ENCODE peak calls at places on chromosomes 6 and 20, in six cellular contexts. One of them, this sample, is unnamed.
A peak's percentile ranks its signal among the peaks of the same experiment; 100 is the strongest.

GRCh38 chr20:5718896-5719595 is 31.2 kb upstream of the SHLD1 start:
- DNase-seq in stomach: no peak
- DNase-seq in mesendoderm: peak; percentile 7
- DNase-seq in A673: no peak
- DNase-seq in Karpas-422: no peak
- DNase-seq in upper lobe of left lung: no peak
- DNase-seq in this sample: no peak

GRCh38 chr6:4670824-4671409 is 105.3 kb upstream of the CDYL start:
- DNase-seq in stomach: no peak
- DNase-seq in mesendoderm: no peak
- DNase-seq in A673: no peak
- DNase-seq in Karpas-422: no peak
- DNase-seq in upper lobe of left lung: no peak
- DNase-seq in this sample: no peak

GRCh38 chr6:80523531-80523970 is 417.1 kb downstream of the BCKDHB start:
- DNase-seq in stomach: no peak
- DNase-seq in mesendoderm: peak; percentile 83
- DNase-seq in A673: peak; percentile 86
- DNase-seq in Karpas-422: no peak
- DNase-seq in upper lobe of left lung: peak; percentile 23
- DNase-seq in this sample: no peak

GRCh38 chr20:58784321-58785074 is 66.2 kb downstream of the GNAS-AS1 start:
- DNase-seq in stomach: no peak
- DNase-seq in mesendoderm: no peak
- DNase-seq in A673: no peak
- DNase-seq in Karpas-422: no peak
- DNase-seq in upper lobe of left lung: no peak
- DNase-seq in this sample: no peak

GRCh38 chr20:41173161-41173721 is 35.9 kb downstream of the PLCG1 start:
- DNase-seq in stomach: peak; percentile 82
- DNase-seq in mesendoderm: peak; percentile 73
- DNase-seq in A673: peak; percentile 78
- DNase-seq in Karpas-422: peak; percentile 82
- DNase-seq in upper lobe of left lung: peak; percentile 76
- DNase-seq in this sample: peak; percentile 68

GRCh38 chr20:17644451-17644850 is 37.6 kb downstream of the RRBP1 start:
- DNase-seq in stomach: peak; percentile 64
- DNase-seq in mesendoderm: no peak
- DNase-seq in A673: no peak
- DNase-seq in Karpas-422: no peak
- DNase-seq in upper lobe of left lung: no peak
- DNase-seq in this sample: no peak

GRCh38 chr6:18293192-18293904 is 29.0 kb upstream of the DEK start:
- DNase-seq in stomach: no peak
- DNase-seq in mesendoderm: no peak
- DNase-seq in A673: no peak
- DNase-seq in Karpas-422: no peak
- DNase-seq in upper lobe of left lung: no peak
- DNase-seq in this sample: no peak

GRCh38 chr6:34340394-34340793 is 52.1 kb downstream of the NUDT3 start:
- DNase-seq in stomach: no peak
- DNase-seq in mesendoderm: no peak
- DNase-seq in A673: no peak
- DNase-seq in Karpas-422: no peak
- DNase-seq in upper lobe of left lung: no peak
- DNase-seq in this sample: no peak

GRCh38 chr6:23343610-23344306 is 774.4 kb downstream of the HDGFL1 start:
- DNase-seq in stomach: no peak
- DNase-seq in mesendoderm: no peak
- DNase-seq in A673: no peak
- DNase-seq in Karpas-422: no peak
- DNase-seq in upper lobe of left lung: no peak
- DNase-seq in this sample: no peak

GRCh38 chr6:1315201-1315559 is 3.3 kb downstream of the FOXQ1 start:
- DNase-seq in stomach: no peak
- DNase-seq in mesendoderm: no peak
- DNase-seq in A673: no peak
- DNase-seq in Karpas-422: no peak
- DNase-seq in upper lobe of left lung: no peak
- DNase-seq in this sample: no peak

GRCh38 chr6:13413906-13414555 is 73.4 kb downstream of the GFOD1 start:
- DNase-seq in stomach: no peak
- DNase-seq in mesendoderm: no peak
- DNase-seq in A673: no peak
- DNase-seq in Karpas-422: no peak
- DNase-seq in upper lobe of left lung: peak; percentile 19
- DNase-seq in this sample: no peak

GRCh38 chr20:37357481-37358365 is 11.8 kb downstream of the SRC start:
- DNase-seq in stomach: no peak
- DNase-seq in mesendoderm: no peak
- DNase-seq in A673: no peak
- DNase-seq in Karpas-422: peak; percentile 70
- DNase-seq in upper lobe of left lung: peak; percentile 71
- DNase-seq in this sample: no peak

GRCh38 chr20:4813076-4813838 is 91.5 kb downstream of the PRND start:
- DNase-seq in stomach: no peak
- DNase-seq in mesendoderm: no peak
- DNase-seq in A673: no peak
- DNase-seq in Karpas-422: peak; percentile 89
- DNase-seq in upper lobe of left lung: peak; percentile 55
- DNase-seq in this sample: no peak

GRCh38 chr6:4979426-4979825 is 24.4 kb downstream of the RPP40 start:
- DNase-seq in stomach: no peak
- DNase-seq in mesendoderm: no peak
- DNase-seq in A673: no peak
- DNase-seq in Karpas-422: no peak
- DNase-seq in upper lobe of left lung: no peak
- DNase-seq in this sample: no peak

GRCh38 chr20:41335591-41335990 is 5.0 kb upstream of the LPIN3 start:
- DNase-seq in stomach: no peak
- DNase-seq in mesendoderm: no peak
- DNase-seq in A673: no peak
- DNase-seq in Karpas-422: no peak
- DNase-seq in upper lobe of left lung: no peak
- DNase-seq in this sample: no peak

GRCh38 chr6:52415333-52415732 is 4.8 kb upstream of the EFHC1 start:
- DNase-seq in stomach: no peak
- DNase-seq in mesendoderm: no peak
- DNase-seq in A673: no peak
- DNase-seq in Karpas-422: no peak
- DNase-seq in upper lobe of left lung: no peak
- DNase-seq in this sample: no peak

GRCh38 chr6:125066964-125067363 is 86.6 kb upstream of the TPD52L1 start:
- DNase-seq in stomach: no peak
- DNase-seq in mesendoderm: peak; percentile 22
- DNase-seq in A673: no peak
- DNase-seq in Karpas-422: no peak
- DNase-seq in upper lobe of left lung: no peak
- DNase-seq in this sample: no peak

GRCh38 chr6:130148181-130148580 is 74.6 kb downstream of the SAMD3 start:
- DNase-seq in stomach: no peak
- DNase-seq in mesendoderm: peak; percentile 23
- DNase-seq in A673: no peak
- DNase-seq in Karpas-422: peak; percentile 78
- DNase-seq in upper lobe of left lung: no peak
- DNase-seq in this sample: no peak

GRCh38 chr6:116382587-116382986 is 11.8 kb downstream of the DSE start:
- DNase-seq in stomach: no peak
- DNase-seq in mesendoderm: peak; percentile 63
- DNase-seq in A673: no peak
- DNase-seq in Karpas-422: no peak
- DNase-seq in upper lobe of left lung: no peak
- DNase-seq in this sample: no peak

GRCh38 chr6:4714961-4715501 is 61.2 kb upstream of the CDYL start:
- DNase-seq in stomach: no peak
- DNase-seq in mesendoderm: no peak
- DNase-seq in A673: no peak
- DNase-seq in Karpas-422: no peak
- DNase-seq in upper lobe of left lung: no peak
- DNase-seq in this sample: no peak

GRCh38 chr6:152309006-152309405 is 328.2 kb downstream of the SYNE1 start:
- DNase-seq in stomach: no peak
- DNase-seq in mesendoderm: no peak
- DNase-seq in A673: no peak
- DNase-seq in Karpas-422: no peak
- DNase-seq in upper lobe of left lung: no peak
- DNase-seq in this sample: no peak

GRCh38 chr6:46062312-46062711 is 46.7 kb upstream of the CLIC5 start:
- DNase-seq in stomach: no peak
- DNase-seq in mesendoderm: no peak
- DNase-seq in A673: no peak
- DNase-seq in Karpas-422: no peak
- DNase-seq in upper lobe of left lung: peak; percentile 36
- DNase-seq in this sample: no peak

GRCh38 chr20:40332167-40332566 is 356.9 kb downstream of the MAFB start:
- DNase-seq in stomach: no peak
- DNase-seq in mesendoderm: no peak
- DNase-seq in A673: no peak
- DNase-seq in Karpas-422: no peak
- DNase-seq in upper lobe of left lung: no peak
- DNase-seq in this sample: no peak

GRCh38 chr6:139376604-139377218 is 2.3 kb upstream of the CITED2 start:
- DNase-seq in stomach: peak; percentile 82
- DNase-seq in mesendoderm: peak; percentile 72
- DNase-seq in A673: peak; percentile 17
- DNase-seq in Karpas-422: no peak
- DNase-seq in upper lobe of left lung: peak; percentile 79
- DNase-seq in this sample: no peak

GRCh38 chr6:119110601-119111548 is 32.4 kb upstream of the FAM184A start:
- DNase-seq in stomach: no peak
- DNase-seq in mesendoderm: peak; percentile 69
- DNase-seq in A673: peak; percentile 64
- DNase-seq in Karpas-422: peak; percentile 85
- DNase-seq in upper lobe of left lung: peak; percentile 35
- DNase-seq in this sample: peak; percentile 65

GRCh38 chr6:4776493-4776966 is 326 bp downstream of the CDYL start:
- DNase-seq in stomach: no peak
- DNase-seq in mesendoderm: peak; percentile 60
- DNase-seq in A673: peak; percentile 47
- DNase-seq in Karpas-422: peak; percentile 50
- DNase-seq in upper lobe of left lung: peak; percentile 41
- DNase-seq in this sample: peak; percentile 34

GRCh38 chr6:46626228-46626909 is 26.2 kb downstream of the CYP39A1 start:
- DNase-seq in stomach: no peak
- DNase-seq in mesendoderm: peak; percentile 26
- DNase-seq in A673: peak; percentile 39
- DNase-seq in Karpas-422: peak; percentile 87
- DNase-seq in upper lobe of left lung: no peak
- DNase-seq in this sample: no peak

GRCh38 chr20:57508381-57508780 is 16.6 kb downstream of the CTCFL start:
- DNase-seq in stomach: no peak
- DNase-seq in mesendoderm: no peak
- DNase-seq in A673: no peak
- DNase-seq in Karpas-422: no peak
- DNase-seq in upper lobe of left lung: no peak
- DNase-seq in this sample: no peak

GRCh38 chr6:13006578-13007300 is 290.2 kb downstream of the PHACTR1 start:
- DNase-seq in stomach: no peak
- DNase-seq in mesendoderm: no peak
- DNase-seq in A673: no peak
- DNase-seq in Karpas-422: no peak
- DNase-seq in upper lobe of left lung: no peak
- DNase-seq in this sample: no peak

DNA sequence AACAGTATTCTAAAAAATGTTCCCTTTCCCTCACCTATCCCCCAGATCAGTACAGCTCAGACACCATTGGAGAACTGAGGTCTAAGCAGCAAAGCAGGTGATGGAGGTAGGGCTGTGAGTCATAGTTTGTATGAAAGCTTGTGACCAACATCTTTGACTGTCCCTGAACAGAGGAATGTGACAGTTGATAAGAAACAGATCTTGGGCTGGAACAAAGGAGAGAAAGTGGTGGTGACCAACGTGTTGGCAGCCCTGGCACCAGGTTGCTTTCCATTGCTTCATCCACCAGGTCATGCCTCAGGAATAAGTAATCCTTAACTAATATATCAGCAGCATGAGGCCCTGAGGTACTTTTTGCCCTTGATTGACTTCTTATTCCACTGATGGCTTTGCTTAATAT is 19.9 kb upstream of the CRIP3 start:
- DNase-seq in stomach: no peak
- DNase-seq in mesendoderm: peak; percentile 75
- DNase-seq in A673: no peak
- DNase-seq in Karpas-422: no peak
- DNase-seq in upper lobe of left lung: no peak
- DNase-seq in this sample: no peak
- H3K4me1 ChIP-seq in stomach: no peaks in the 10 kb centered on the region
- H3K4me1 ChIP-seq in mesendoderm: no peaks in the 10 kb centered on the region
- H3K4me1 ChIP-seq in A673: no peaks in the 10 kb centered on the region
- H3K4me1 ChIP-seq in Karpas-422: peaks cover 10% of the 10 kb centered on the region
- H3K4me1 ChIP-seq in upper lobe of left lung: no peaks in the 10 kb centered on the region
- H3K4me1 ChIP-seq in this sample: peaks cover 10% of the 10 kb centered on the region

GRCh38 chr20:53738039-53738944 is 144.7 kb upstream of the ZNF217 start:
- DNase-seq in stomach: peak; percentile 85
- DNase-seq in mesendoderm: peak; percentile 93
- DNase-seq in A673: peak; percentile 60
- DNase-seq in Karpas-422: no peak
- DNase-seq in upper lobe of left lung: peak; percentile 86
- DNase-seq in this sample: no peak
- H3K4me3 ChIP-seq in stomach: peak overlapping the region; percentile 17
- H3K4me3 ChIP-seq in mesendoderm: no peak overlapping the region
- H3K4me3 ChIP-seq in A673: no peak overlapping the region
- H3K4me3 ChIP-seq in Karpas-422: no peak overlapping the region
- H3K4me3 ChIP-seq in upper lobe of left lung: no peak overlapping the region
- H3K4me3 ChIP-seq in this sample: no peak overlapping the region

DNA sequence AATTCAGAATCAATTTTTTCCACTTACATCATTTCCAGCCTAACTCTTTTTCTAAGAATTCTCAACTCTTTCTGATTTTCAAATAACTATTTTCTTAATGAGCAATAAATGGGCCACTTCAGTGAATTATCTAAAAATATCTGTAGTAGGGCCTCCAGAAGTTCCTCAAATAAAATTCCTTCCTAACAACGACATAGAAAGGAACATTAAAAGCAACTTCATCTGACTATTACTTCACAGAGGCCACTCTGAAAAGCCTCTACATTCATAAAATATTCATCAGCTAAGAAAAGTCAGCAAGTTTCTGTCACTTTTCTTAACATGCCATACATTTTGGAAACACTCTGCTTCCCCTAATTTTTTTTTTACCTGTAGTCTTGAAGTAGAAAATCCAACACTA is 4.8 kb downstream of the COL12A1 start:
- DNase-seq in stomach: no peak
- DNase-seq in mesendoderm: no peak
- DNase-seq in A673: no peak
- DNase-seq in Karpas-422: no peak
- DNase-seq in upper lobe of left lung: no peak
- DNase-seq in this sample: no peak
- H3K4me1 ChIP-seq in stomach: peaks cover 41% of the 10 kb centered on the region
- H3K4me1 ChIP-seq in mesendoderm: no peaks in the 10 kb centered on the region
- H3K4me1 ChIP-seq in A673: peaks cover 13% of the 10 kb centered on the region
- H3K4me1 ChIP-seq in Karpas-422: no peaks in the 10 kb centered on the region
- H3K4me1 ChIP-seq in upper lobe of left lung: peaks cover 23% of the 10 kb centered on the region
- H3K4me1 ChIP-seq in this sample: peaks cover 17% of the 10 kb centered on the region

DNA sequence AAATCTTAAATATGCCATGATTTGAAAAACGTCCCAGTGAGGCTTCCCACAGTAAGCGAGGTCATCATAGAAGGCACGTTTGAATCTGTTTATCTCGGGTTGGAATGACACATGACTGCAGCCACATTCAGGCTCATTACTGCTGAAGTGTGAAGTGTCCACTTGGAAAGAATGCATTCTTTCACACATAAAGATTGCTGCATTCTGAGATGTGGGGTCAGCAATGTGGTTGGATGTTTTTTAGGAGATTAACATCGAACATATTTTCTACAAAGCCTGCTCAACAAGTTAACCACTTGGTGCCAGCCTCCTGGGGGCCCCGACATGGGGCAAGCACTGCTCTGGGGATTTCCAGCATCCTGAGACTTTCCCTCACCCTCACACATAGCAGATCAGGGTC is 79.9 kb downstream of the BMP6 start:
- DNase-seq in stomach: no peak
- DNase-seq in mesendoderm: peak; percentile 42
- DNase-seq in A673: no peak
- DNase-seq in Karpas-422: no peak
- DNase-seq in upper lobe of left lung: no peak
- DNase-seq in this sample: no peak
- H3K4me3 ChIP-seq in stomach: no peak overlapping the region
- H3K4me3 ChIP-seq in mesendoderm: no peak overlapping the region
- H3K4me3 ChIP-seq in A673: no peak overlapping the region
- H3K4me3 ChIP-seq in Karpas-422: no peak overlapping the region
- H3K4me3 ChIP-seq in upper lobe of left lung: no peak overlapping the region
- H3K4me3 ChIP-seq in this sample: no peak overlapping the region